ENCODE peak calls at places on chromosomes 6 and 20, in five cellular contexts. S is stimulated activated CD4-positive, alpha-beta T cell treated with anti-CD3 and anti-CD28 coated beads, Interleukin-2, amount 100 ng/mL, for 48 hours; G is GDM1; K is NCI-H1105; C is M059J. J is an unnamed sample.

GRCh38 chr6:33547499-33547898 is 32.6 kb downstream of the BAK1 start:
- DNase-seq in S (no peak), G (no peak), K (no peak), C (no peak), J (no peak)

GRCh38 chr20:44193801-44194200 is 6.8 kb upstream of the JPH2 start:
- DNase-seq in S (no peak), G (no peak), K (no peak), C (no peak), J (no peak)

GRCh38 chr20:19992996-19993908 is 23.9 kb upstream of the NAA20 start:
- DNase-seq in S (no peak), G (no peak), K (no peak), C (peak; percentile 99), J (no peak)

GRCh38 chr20:49925901-49926454 is 10.2 kb upstream of the RNF114 start:
- DNase-seq in S (no peak), G (no peak), K (no peak), C (no peak), J (no peak)

GRCh38 chr6:89616531-89616930 is 22.0 kb downstream of the LYRM2 start:
- DNase-seq in S (no peak), G (no peak), K (no peak), C (no peak), J (no peak)

GRCh38 chr6:168574699-168575195 is 133.8 kb downstream of the SMOC2 start:
- DNase-seq in S (no peak), G (no peak), K (no peak), C (no peak), J (no peak)

GRCh38 chr6:32609731-32610640 is 20.3 kb upstream of the HLA-DRB1 start:
- DNase-seq in S (peak; percentile 37), G (peak; percentile 92), K (no peak), C (peak; percentile 96), J (peak; percentile 91)

GRCh38 chr6:21800948-21801438 is 207.4 kb downstream of the SOX4 start:
- DNase-seq in S (no peak), G (no peak), K (peak; percentile 84), C (peak; percentile 95), J (no peak)

GRCh38 chr20:40744494-40745175 is 55.6 kb upstream of the MAFB start:
- DNase-seq in S (no peak), G (no peak), K (no peak), C (no peak), J (peak; percentile 4)

GRCh38 chr6:26660096-26660425 is 515 bp upstream of the ZNF322 start:
- DNase-seq in S (no peak), G (no peak), K (no peak), C (no peak), J (peak; percentile 62)

GRCh38 chr6:170143401-170144150 is 147.3 kb downstream of the DLL1 start:
- DNase-seq in S (no peak), G (no peak), K (no peak), C (no peak), J (no peak)

GRCh38 chr6:30726506-30727413 is 6.6 kb downstream of the TUBB start:
- DNase-seq in S (no peak), G (no peak), K (no peak), C (peak; percentile 56), J (no peak)

GRCh38 chr6:129351807-129352206 is 358.2 kb downstream of the ARHGAP18 start:
- DNase-seq in S (no peak), G (no peak), K (peak; percentile 12), C (no peak), J (no peak)

GRCh38 chr20:10927011-10927583 is 253.3 kb upstream of the JAG1 start:
- DNase-seq in S (no peak), G (no peak), K (peak; percentile 19), C (peak; percentile 32), J (no peak)

GRCh38 chr6:140253096-140253495 is 878.6 kb upstream of the CITED2 start:
- DNase-seq in S (no peak), G (no peak), K (no peak), C (peak; percentile 63), J (no peak)

GRCh38 chr6:35600659-35601125 is 88.0 kb upstream of the TULP1 start:
- DNase-seq in S (no peak), G (no peak), K (no peak), C (no peak), J (no peak)

GRCh38 chr6:71404145-71404966 is 115.7 kb downstream of the OGFRL1 start:
- DNase-seq in S (no peak), G (no peak), K (no peak), C (peak; percentile 96), J (no peak)

GRCh38 chr6:108862479-108863191 is 14.4 kb downstream of the ARMC2 start:
- DNase-seq in S (no peak), G (no peak), K (no peak), C (no peak), J (no peak)

GRCh38 chr6:21753571-21754108 is 160.1 kb downstream of the SOX4 start:
- DNase-seq in S (no peak), G (no peak), K (no peak), C (peak; percentile 89), J (no peak)

GRCh38 chr6:4192173-4192572 is 56.8 kb upstream of the ECI2 start:
- DNase-seq in S (no peak), G (no peak), K (no peak), C (no peak), J (no peak)

J was measured in Kasumi-1.